ENCODE peak calls at places on chromosomes 16 and 17, in eight cellular contexts. A, Y, H, G, B, M, E and Q are unnamed samples.

GRCh38 chr16:12459401-12459791 is 344.3 kb downstream of the CPPED1 start:
- DNase-seq in A (no peak), Y (no peak), H (no peak), G (no peak), B (peak), M (no peak), E (peak), Q (no peak)

GRCh38 chr16:68283840-68284595 is 19.7 kb downstream of the SLC7A6 start:
- DNase-seq in A (peak), Y (no peak), H (no peak), G (no peak), B (peak), M (no peak), E (no peak), Q (no peak)

GRCh38 chr16:84443166-84443802 is 61.2 kb downstream of the MEAK7 start:
- DNase-seq in A (no peak), Y (no peak), H (no peak), G (no peak), B (no peak), M (no peak), E (peak), Q (no peak)

GRCh38 chr17:35965272-35965671 is 16.0 kb downstream of the CCL16 start:
- DNase-seq in A (no peak), Y (no peak), H (no peak), G (no peak), B (no peak), M (no peak), E (no peak), Q (no peak)

GRCh38 chr16:14302399-14303181 is 231.5 kb downstream of the MRTFB start:
- DNase-seq in A (no peak), Y (peak), H (peak), G (peak), B (peak), M (no peak), E (no peak), Q (peak)

GRCh38 chr16:79261461-79261860 is 339.1 kb downstream of the MAF start:
- DNase-seq in A (peak), Y (no peak), H (peak), G (peak), B (peak), M (peak), E (peak), Q (peak)

GRCh38 chr17:81514735-81515529 is 2.3 kb upstream of the ACTG1 start:
- DNase-seq in A (peak), Y (peak), H (peak), G (peak), B (peak), M (no peak), E (peak), Q (peak)

GRCh38 chr17:48954300-48954755 is 9.7 kb upstream of the SNF8 start:
- DNase-seq in A (no peak), Y (no peak), H (peak), G (peak), B (no peak), M (no peak), E (no peak), Q (peak)

GRCh38 chr17:36593651-36594316 is 2.1 kb downstream of the DHRS11 start:
- DNase-seq in A (no peak), Y (no peak), H (no peak), G (no peak), B (no peak), M (no peak), E (no peak), Q (no peak)

GRCh38 chr16:84907575-84907974 is 87.8 kb downstream of the CRISPLD2 start:
- DNase-seq in A (no peak), Y (no peak), H (no peak), G (no peak), B (peak), M (no peak), E (peak), Q (no peak)

GRCh38 chr16:27437946-27438345 is 36.0 kb downstream of the IL21R start:
- DNase-seq in A (no peak), Y (no peak), H (no peak), G (no peak), B (no peak), M (no peak), E (no peak), Q (no peak)

GRCh38 chr16:69924041-69924775 is 26.9 kb upstream of the CLEC18A start:
- DNase-seq in A (no peak), Y (no peak), H (no peak), G (no peak), B (no peak), M (no peak), E (no peak), Q (no peak)

GRCh38 chr16:57675752-57676623 is 7.9 kb downstream of the ADGRG3 start:
- DNase-seq in A (no peak), Y (no peak), H (no peak), G (no peak), B (no peak), M (no peak), E (no peak), Q (peak)

GRCh38 chr17:50935201-50936124 is 69.3 kb upstream of the TOB1 start:
- DNase-seq in A (peak), Y (peak), H (peak), G (no peak), B (peak), M (no peak), E (peak), Q (no peak)

GRCh38 chr17:74875155-74875969 is 2.6 kb upstream of the FDXR start:
- DNase-seq in A (no peak), Y (no peak), H (peak), G (no peak), B (no peak), M (no peak), E (peak), Q (no peak)